ENCODE peak calls at places on chromosomes 2 and 18, in seven cellular contexts. L is A673, F is gastrocnemius medialis, J is fibroblast of lung, B is testis, K is uterus, V is left ventricle myocardium inferior. A is an unnamed sample. For H3K36me3 and H3K4me1, the result is how much of the 10 kb centered on the place peaks cover.

GRCh38 chr2:241666627-241667400 is 19.8 kb downstream of the DTYMK start:
- DNase-seq in V (no peak), L (no peak), J (peak), F (no peak), K (no peak), B (no peak), A (peak)

GRCh38 chr2:25306767-25307368 is 34.9 kb downstream of the DNMT3A start:
- DNase-seq in B (peak), F (peak), V (peak), J (no peak), L (no peak), K (no peak), A (no peak)

GRCh38 chr18:69491576-69491975 is 90.9 kb downstream of the DOK6 start:
- DNase-seq in V (no peak), J (no peak), K (no peak), F (no peak), L (no peak), B (no peak), A (no peak)

GRCh38 chr2:108383146-108383830 is 5.5 kb downstream of the SULT1C4 start:
- DNase-seq in V (no peak), J (peak), K (no peak), B (no peak), L (no peak), F (no peak), A (no peak)

GRCh38 chr2:187422277-187422676 is 25.8 kb downstream of the CALCRL start:
- DNase-seq in K (no peak), L (peak), F (no peak), B (no peak), V (no peak), J (no peak), A (no peak)

GRCh38 chr2:181070119-181070833 is 89.9 kb downstream of the UBE2E3 start:
- DNase-seq in L (peak), V (no peak), J (peak), F (no peak), B (no peak), K (no peak), A (no peak)

GRCh38 chr18:6109743-6110142 is 214.4 kb upstream of the TMEM200C start:
- DNase-seq in L (no peak), J (no peak), V (no peak), F (no peak), B (no peak), K (no peak), A (no peak)

GRCh38 chr2:137969418-137969765 is 5.1 kb downstream of the HNMT start:
- DNase-seq in F (no peak), B (no peak), V (no peak), J (peak), L (no peak), K (no peak), A (no peak)

GRCh38 chr2:133518646-133519344 is 49.5 kb downstream of the NCKAP5 start:
- DNase-seq in F (no peak), V (no peak), B (no peak), J (no peak), L (no peak), K (no peak), A (no peak)

GRCh38 chr2:112705576-112705975 is 15.2 kb upstream of the NT5DC4 start:
- DNase-seq in B (no peak), L (no peak), V (no peak), K (no peak), J (peak), F (no peak), A (no peak)

GRCh38 chr2:17461087-17461475 is 57.2 kb downstream of the RAD51AP2 start:
- DNase-seq in J (no peak), V (no peak), F (no peak), B (no peak), L (no peak), K (no peak), A (no peak)

GRCh38 chr2:212832211-212833195 is 293.9 kb upstream of the ERBB4 start:
- DNase-seq in V (peak), L (no peak), F (no peak), K (peak), J (no peak), B (peak), A (no peak)

GRCh38 chr2:11467126-11467649 is 1.2 kb upstream of the E2F6 start:
- DNase-seq in F (no peak), V (no peak), L (no peak), J (no peak), B (no peak), K (no peak), A (no peak)

GRCh38 chr2:120520929-120521912 is 175.3 kb downstream of the INHBB start:
- DNase-seq in F (no peak), V (no peak), L (peak), K (no peak), B (peak), J (no peak), A (no peak)

DNA sequence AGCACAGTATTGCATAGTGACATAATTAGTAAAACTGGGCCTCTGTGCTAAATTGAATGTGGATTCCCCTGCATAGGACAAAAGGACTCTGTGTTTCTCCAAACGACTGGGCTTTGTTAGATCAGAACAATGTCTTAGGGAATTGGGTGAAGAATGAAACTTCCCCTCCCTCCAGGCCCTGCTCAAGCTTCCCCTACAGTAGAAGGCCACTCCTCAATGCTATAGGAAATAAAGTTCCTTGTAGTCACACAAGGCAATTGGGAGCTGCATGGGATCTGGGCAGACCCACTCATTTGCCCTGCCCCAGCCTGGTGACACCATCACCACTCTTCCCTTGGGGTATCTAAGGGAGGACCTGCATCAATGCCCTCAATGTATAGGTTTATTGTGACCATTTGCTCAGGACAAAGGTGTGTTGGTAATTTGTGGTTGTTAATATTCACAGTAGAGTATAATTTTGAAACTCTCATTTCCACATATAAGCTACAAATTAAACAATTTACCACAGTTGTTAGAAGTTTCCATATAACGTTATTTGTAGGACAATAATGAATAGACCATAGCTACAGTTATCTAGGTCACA is 64.7 kb upstream of the DARS1 start:
- DNase-seq in B (no peak), K (no peak), V (no peak), L (no peak), J (no peak), F (no peak), A (no peak)
- H3K36me3 ChIP-seq in B (under half), K (under half), V (under half), L (under half), J (under half), F (under half), A (under half)

DNA sequence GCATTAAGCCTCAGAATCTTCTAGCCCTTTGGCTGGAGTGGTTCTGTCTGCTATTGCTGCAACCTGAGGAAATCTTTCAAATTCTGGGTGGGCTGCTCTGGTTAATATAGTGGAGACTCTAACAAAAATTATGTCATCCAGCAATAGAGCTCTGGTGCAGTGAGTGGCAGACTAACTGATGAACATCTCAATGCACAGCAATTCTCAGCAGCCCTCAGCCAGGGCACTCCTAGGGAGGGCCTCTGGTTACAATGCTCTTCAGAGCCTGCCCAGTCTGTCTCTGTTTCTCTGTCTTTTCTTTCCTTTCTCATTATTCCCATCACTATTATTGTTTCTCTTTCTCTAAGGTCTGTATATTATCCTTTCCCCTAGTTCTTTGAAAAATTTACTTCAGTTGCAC is 151.6 kb downstream of the RPIA start:
- DNase-seq in B (no peak), K (no peak), L (no peak), J (no peak), V (no peak), F (no peak), A (no peak)
- H3K4me1 ChIP-seq in B (under half), K (under half), L (under half), J (under half), V (under half), F (under half), A (under half)

GRCh38 chr18:13379062-13379800 is 160.7 kb downstream of the LDLRAD4 start:
- DNase-seq in B (no peak), L (no peak), K (no peak), V (no peak), J (no peak), F (no peak), A (no peak)
- H3K27ac ChIP-seq in B (no peak), L (no peak), K (no peak), V (peak), J (no peak), F (peak), A (no peak)

GRCh38 chr2:127054604-127054930 is 52.4 kb downstream of the BIN1 start:
- DNase-seq in V (no peak), J (no peak), B (no peak), L (no peak), K (no peak), F (no peak), A (no peak)

GRCh38 chr2:127056086-127056485 is 50.9 kb downstream of the BIN1 start:
- DNase-seq in K (no peak), B (no peak), F (no peak), J (no peak), V (peak), L (no peak), A (no peak)

GRCh38 chr2:127055786-127056076 is 51.2 kb downstream of the BIN1 start:
- DNase-seq in V (peak), F (no peak), J (no peak), B (no peak), K (no peak), L (no peak), A (no peak)

GRCh38 chr2:127053731-127054603 is 53.0 kb downstream of the BIN1 start:
- DNase-seq in J (no peak), L (no peak), F (no peak), K (no peak), B (no peak), V (peak), A (no peak)

GRCh38 chr2:127054996-127055785 is 51.8 kb downstream of the BIN1 start:
- DNase-seq in F (no peak), V (peak), B (no peak), L (no peak), J (no peak), K (no peak), A (no peak)
- H3K36me3 ChIP-seq in F (under half), V (under half), B (under half), L (under half), J (under half), K (under half), A (under half)

DNA sequence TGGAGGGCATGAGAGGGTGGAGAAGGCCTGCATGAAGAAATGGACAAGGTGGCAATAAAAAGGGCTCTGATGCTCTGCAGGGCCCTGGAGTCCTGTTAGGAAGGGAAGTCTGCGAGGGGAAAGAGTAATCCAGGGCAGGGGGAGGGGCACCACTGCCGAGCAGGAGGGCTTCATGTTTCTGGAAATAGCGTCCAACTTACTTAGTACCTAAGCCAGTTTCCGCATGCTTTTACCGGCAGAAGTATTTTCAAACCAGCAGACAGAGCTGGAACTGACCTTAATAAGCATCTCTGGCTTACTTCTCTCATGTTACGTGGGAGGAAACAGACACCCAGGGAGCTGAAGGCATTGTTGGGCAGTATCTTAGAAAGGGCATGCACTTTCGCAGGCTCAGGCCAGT is 156.7 kb downstream of the GALNT14 start:
- DNase-seq in K (no peak), L (no peak), V (no peak), B (peak), F (no peak), J (no peak), A (no peak)
- H3K4me1 ChIP-seq in K (under half), L (under half), V (under half), B (under half), F (under half), J (under half), A (under half)